ENCODE peak calls at places on chromosomes 6 and 20, in nine cellular contexts. V, A, F, T, S, X, J, Z and W are unnamed samples.

GRCh38 chr6:29696147-29697129 is 15.5 kb upstream of the ZFP57 start:
- DNase-seq in V (peak), A (no peak), F (no peak), T (no peak), S (no peak), X (peak), J (peak), Z (no peak), W (no peak)

GRCh38 chr6:85551264-85551663 is 42.4 kb downstream of the SNX14 start:
- DNase-seq in V (no peak), A (no peak), F (no peak), T (no peak), S (no peak), X (peak), J (no peak), Z (no peak), W (no peak)

GRCh38 chr6:157020398-157021266 is 243.5 kb downstream of the ARID1B start:
- DNase-seq in V (peak), A (peak), F (no peak), T (no peak), S (peak), X (peak), J (peak), Z (peak), W (no peak)

GRCh38 chr6:34159844-34160243 is 14.0 kb upstream of the GRM4 start:
- DNase-seq in V (no peak), A (no peak), F (no peak), T (no peak), S (no peak), X (no peak), J (no peak), Z (peak), W (no peak)

GRCh38 chr6:34585512-34586045 is 29.4 kb upstream of the SPDEF start:
- DNase-seq in V (peak), A (no peak), F (no peak), T (no peak), S (peak), X (peak), J (no peak), Z (no peak), W (no peak)

GRCh38 chr6:87102296-87102695 is 7.4 kb upstream of the CGA start:
- DNase-seq in V (no peak), A (no peak), F (no peak), T (no peak), S (no peak), X (no peak), J (no peak), Z (no peak), W (no peak)

GRCh38 chr6:128118401-128118800 is 217.5 kb upstream of the THEMIS start:
- DNase-seq in V (peak), A (no peak), F (no peak), T (no peak), S (peak), X (peak), J (no peak), Z (no peak), W (no peak)

GRCh38 chr20:62685781-62686555 is 22.7 kb upstream of the NTSR1 start:
- DNase-seq in V (no peak), A (no peak), F (no peak), T (peak), S (no peak), X (no peak), J (no peak), Z (no peak), W (peak)

GRCh38 chr6:47457370-47457769 is 20.2 kb upstream of the CD2AP start:
- DNase-seq in V (no peak), A (no peak), F (no peak), T (no peak), S (no peak), X (no peak), J (no peak), Z (no peak), W (no peak)

GRCh38 chr6:124963416-124964083 is 1.3 kb downstream of the RNF217 start:
- DNase-seq in V (peak), A (no peak), F (no peak), T (no peak), S (peak), X (peak), J (no peak), Z (peak), W (no peak)

GRCh38 chr20:38073307-38074010 is 39.9 kb downstream of the RPRD1B start:
- DNase-seq in V (peak), A (no peak), F (peak), T (peak), S (peak), X (peak), J (peak), Z (peak), W (no peak)

GRCh38 chr20:19802492-19803158 is 44.6 kb downstream of the RIN2 start:
- DNase-seq in V (no peak), A (no peak), F (no peak), T (no peak), S (no peak), X (peak), J (no peak), Z (no peak), W (no peak)

GRCh38 chr6:143980921-143981320 is 27.1 kb downstream of the PLAGL1 start:
- DNase-seq in V (no peak), A (no peak), F (no peak), T (no peak), S (no peak), X (no peak), J (no peak), Z (no peak), W (no peak)

GRCh38 chr6:158686791-158687381 is 37.0 kb downstream of the SYTL3 start:
- DNase-seq in V (no peak), A (peak), F (no peak), T (no peak), S (no peak), X (no peak), J (peak), Z (no peak), W (no peak)

GRCh38 chr20:58778774-58779173 is 71.9 kb downstream of the GNAS-AS1 start:
- DNase-seq in V (no peak), A (no peak), F (no peak), T (no peak), S (no peak), X (no peak), J (no peak), Z (no peak), W (no peak)

GRCh38 chr20:55160022-55160421 is 684.6 kb downstream of the DOK5 start:
- DNase-seq in V (peak), A (no peak), F (no peak), T (no peak), S (no peak), X (peak), J (no peak), Z (no peak), W (no peak)

GRCh38 chr20:8116067-8116811 is 15.8 kb upstream of the PLCB1 start:
- DNase-seq in V (peak), A (no peak), F (no peak), T (no peak), S (peak), X (no peak), J (no peak), Z (peak), W (no peak)

GRCh38 chr20:34165246-34165645 is 53.2 kb upstream of the EIF2S2 start:
- DNase-seq in V (no peak), A (no peak), F (no peak), T (no peak), S (peak), X (peak), J (no peak), Z (no peak), W (no peak)

GRCh38 chr6:6758915-6759654 is 170.6 kb downstream of the LY86 start:
- DNase-seq in V (peak), A (no peak), F (no peak), T (peak), S (peak), X (peak), J (peak), Z (peak), W (peak)

GRCh38 chr6:31945507-31946369 is at the start of gene CFB:
- DNase-seq in V (peak), A (no peak), F (no peak), T (peak), S (peak), X (peak), J (no peak), Z (peak), W (no peak)

GRCh38 chr20:8414611-8415274 is 282.7 kb downstream of the PLCB1 start:
- DNase-seq in V (peak), A (no peak), F (peak), T (no peak), S (peak), X (peak), J (no peak), Z (peak), W (no peak)

GRCh38 chr6:80182291-80182690 is 75.8 kb downstream of the BCKDHB start:
- DNase-seq in V (peak), A (no peak), F (no peak), T (no peak), S (no peak), X (peak), J (no peak), Z (no peak), W (no peak)

GRCh38 chr20:13340088-13340487 is 119.0 kb downstream of the ISM1 start:
- DNase-seq in V (peak), A (no peak), F (no peak), T (peak), S (peak), X (no peak), J (no peak), Z (no peak), W (no peak)

GRCh38 chr6:160978141-160978926 is 13.2 kb upstream of the MAP3K4 start:
- DNase-seq in V (peak), A (no peak), F (no peak), T (no peak), S (peak), X (peak), J (no peak), Z (peak), W (no peak)

GRCh38 chr6:151961809-151962208 is 154.3 kb downstream of the ESR1 start:
- DNase-seq in V (peak), A (no peak), F (no peak), T (no peak), S (no peak), X (peak), J (no peak), Z (no peak), W (no peak)

GRCh38 chr20:19003759-19004336 is 190.3 kb downstream of the SCP2D1 start:
- DNase-seq in V (no peak), A (no peak), F (no peak), T (no peak), S (no peak), X (no peak), J (no peak), Z (no peak), W (no peak)

GRCh38 chr20:47201074-47201730 is 155.3 kb downstream of the ZMYND8 start:
- DNase-seq in V (no peak), A (no peak), F (no peak), T (no peak), S (no peak), X (no peak), J (no peak), Z (no peak), W (no peak)